ENCODE peak calls at places on chromosomes 11 and 22, in seven cellular contexts. P is stromal cell of bone marrow; S is activated T-helper 1 cell treated with Interleukin-2 at 50 U/mL for 16 hours; Z is stimulated activated CD4-positive, alpha-beta T cell treated with anti-CD3 and anti-CD28 coated beads, Interleukin-1b, Interleukin-23, amount 100 ng/mL, for 24 hours; G is HL-60; J is brain microvascular endothelial cell; L is SK-MEL-5. D is an unnamed sample.

GRCh38 chr11:924406-925157 is 1.1 kb upstream of the AP2A2 start:
- DNase-seq in P (no peak), S (no peak), Z (no peak), G (no peak), J (no peak), L (no peak), D (no peak)

GRCh38 chr22:38338772-38339379 is 21.6 kb upstream of the CSNK1E start:
- DNase-seq in P (no peak), S (no peak), Z (no peak), G (no peak), J (no peak), L (no peak), D (no peak)

GRCh38 chr11:35364101-35364780 is 55.1 kb downstream of the SLC1A2 start:
- DNase-seq in P (peak; percentile 95), S (no peak), Z (no peak), G (no peak), J (peak; percentile 80), L (peak; percentile 26), D (peak; percentile 90)

GRCh38 chr11:128587415-128587814 is at the start of gene ETS1:
- DNase-seq in P (no peak), S (no peak), Z (no peak), G (no peak), J (no peak), L (peak; percentile 26), D (no peak)

GRCh38 chr11:62709262-62710000 is 2.0 kb downstream of the GNG3 start:
- DNase-seq in P (peak; percentile 97), S (peak; percentile 94), Z (peak; percentile 91), G (peak; percentile 92), J (peak; percentile 96), L (peak; percentile 96), D (peak; percentile 84)

GRCh38 chr11:128021304-128022006 is 565.9 kb downstream of the ETS1 start:
- DNase-seq in P (no peak), S (no peak), Z (no peak), G (no peak), J (no peak), L (peak; percentile 36), D (no peak)

GRCh38 chr11:57815476-57815875 is 53.9 kb downstream of the CTNND1 start:
- DNase-seq in P (no peak), S (no peak), Z (no peak), G (no peak), J (no peak), L (no peak), D (no peak)

GRCh38 chr11:66559141-66559861 is 9.1 kb downstream of the CTSF start:
- DNase-seq in P (no peak), S (no peak), Z (no peak), G (no peak), J (no peak), L (no peak), D (no peak)

GRCh38 chr22:32811788-32812187 is 10.3 kb downstream of the TIMP3 start:
- DNase-seq in P (no peak), S (no peak), Z (no peak), G (no peak), J (no peak), L (no peak), D (no peak)

GRCh38 chr11:64713031-64713780 is 9.8 kb downstream of the NRXN2 start:
- DNase-seq in P (no peak), S (no peak), Z (no peak), G (no peak), J (no peak), L (no peak), D (no peak)

GRCh38 chr11:5605849-5606248 is 9.4 kb downstream of the TRIM6 start:
- DNase-seq in P (peak; percentile 72), S (no peak), Z (no peak), G (no peak), J (peak; percentile 93), L (no peak), D (no peak)

GRCh38 chr22:41799486-41800347 is 762 bp upstream of the CCDC134 start:
- DNase-seq in P (no peak), S (no peak), Z (no peak), G (no peak), J (peak; percentile 7), L (no peak), D (no peak)

GRCh38 chr11:17387280-17387679 is 1.2 kb downstream of the KCNJ11 start:
- DNase-seq in P (no peak), S (no peak), Z (no peak), G (no peak), J (no peak), L (no peak), D (no peak)

GRCh38 chr11:119316017-119316728 is 757 bp downstream of the MCAM start:
- DNase-seq in P (no peak), S (no peak), Z (no peak), G (no peak), J (no peak), L (peak; percentile 52), D (no peak)

GRCh38 chr11:56889986-56890385 is 98.7 kb upstream of the OR5AK2 start:
- DNase-seq in P (no peak), S (no peak), Z (no peak), G (no peak), J (no peak), L (no peak), D (no peak)

GRCh38 chr22:44108806-44109385 is 71.8 kb upstream of the PARVG start:
- DNase-seq in P (no peak), S (no peak), Z (no peak), G (no peak), J (no peak), L (no peak), D (no peak)

GRCh38 chr11:45756384-45757010 is 48.5 kb upstream of the SLC35C1 start:
- DNase-seq in P (no peak), S (no peak), Z (no peak), G (no peak), J (no peak), L (no peak), D (no peak)

GRCh38 chr22:49676230-49676629 is 151.4 kb downstream of the BRD1 start:
- DNase-seq in P (no peak), S (no peak), Z (no peak), G (no peak), J (no peak), L (no peak), D (no peak)

GRCh38 chr22:46031066-46031465 is 54.1 kb upstream of the WNT7B start:
- DNase-seq in P (no peak), S (no peak), Z (no peak), G (no peak), J (no peak), L (no peak), D (no peak)

GRCh38 chr11:8733847-8734246 is 51.3 kb downstream of the RPL27A start:
- DNase-seq in P (no peak), S (no peak), Z (no peak), G (no peak), J (no peak), L (no peak), D (no peak)

GRCh38 chr11:92576315-92576714 is 351.7 kb downstream of the FAT3 start:
- DNase-seq in P (no peak), S (no peak), Z (no peak), G (no peak), J (no peak), L (no peak), D (no peak)

GRCh38 chr11:131136476-131136875 is 220.2 kb upstream of the SNX19 start:
- DNase-seq in P (no peak), S (no peak), Z (no peak), G (no peak), J (peak; percentile 65), L (no peak), D (peak; percentile 4)

GRCh38 chr11:61899146-61899841 is 7.9 kb upstream of the FADS3 start:
- DNase-seq in P (no peak), S (peak; percentile 87), Z (peak; percentile 85), G (peak; percentile 83), J (peak; percentile 60), L (peak; percentile 74), D (no peak)

GRCh38 chr11:95417832-95418231 is 186.8 kb upstream of the SESN3 start:
- DNase-seq in P (no peak), S (no peak), Z (no peak), G (no peak), J (no peak), L (no peak), D (no peak)

GRCh38 chr11:101436511-101437142 is 147.2 kb downstream of the TRPC6 start:
- DNase-seq in P (no peak), S (no peak), Z (no peak), G (no peak), J (peak; percentile 45), L (peak; percentile 54), D (no peak)

GRCh38 chr22:17580461-17581031 is 17.2 kb downstream of the SLC25A18 start:
- DNase-seq in P (no peak), S (no peak), Z (no peak), G (no peak), J (no peak), L (no peak), D (no peak)

GRCh38 chr22:23202812-23203451 is 22.6 kb downstream of the BCR start:
- DNase-seq in P (no peak), S (no peak), Z (no peak), G (no peak), J (no peak), L (no peak), D (no peak)

D was measured in GM04503.